ENCODE peak calls at places on chromosomes 4 and X, in six cellular contexts. Y, Q, J, P, L and U are unnamed samples.
A peak's percentile ranks its signal among the peaks of the same experiment; 100 is the strongest.

GRCh38 chr4:189202869-189203271 is 737.8 kb upstream of the FRG1 start:
- DNase-seq in Y (peak; percentile 2), Q (no peak), J (no peak), P (no peak), L (no peak), U (no peak)

GRCh38 chr4:89836897-89837384 is at the start of gene SNCA:
- DNase-seq in Y (peak; percentile 93), Q (peak; percentile 76), J (peak; percentile 80), P (peak; percentile 76), L (peak; percentile 83), U (no peak)

GRCh38 chr4:183455431-183456145 is 11.2 kb downstream of the CDKN2AIP start:
- DNase-seq in Y (no peak), Q (no peak), J (no peak), P (no peak), L (no peak), U (no peak)

GRCh38 chrX:126065901-126066660 is 100.0 kb downstream of the DCAF12L2 start:
- DNase-seq in Y (no peak), Q (no peak), J (no peak), P (no peak), L (no peak), U (no peak)

GRCh38 chrX:1391370-1391706 is 575 bp downstream of the SLC25A6 start:
- DNase-seq in Y (peak; percentile 88), Q (peak; percentile 91), J (no peak), P (no peak), L (no peak), U (no peak)

GRCh38 chr4:154004028-154004427 is 215.1 kb upstream of the SFRP2 start:
- DNase-seq in Y (no peak), Q (no peak), J (no peak), P (no peak), L (no peak), U (no peak)

GRCh38 chr4:106898621-106899230 is 137.4 kb downstream of the DKK2 start:
- DNase-seq in Y (peak; percentile 85), Q (peak; percentile 43), J (no peak), P (peak; percentile 3), L (no peak), U (no peak)

GRCh38 chr4:16835597-16836247 is 62.7 kb downstream of the LDB2 start:
- DNase-seq in Y (no peak), Q (no peak), J (no peak), P (no peak), L (no peak), U (no peak)

GRCh38 chr4:125727931-125728330 is 413.2 kb downstream of the FAT4 start:
- DNase-seq in Y (no peak), Q (no peak), J (no peak), P (no peak), L (no peak), U (no peak)

GRCh38 chrX:57366430-57366829 is 79.9 kb downstream of the FAAH2 start:
- DNase-seq in Y (no peak), Q (no peak), J (no peak), P (no peak), L (peak; percentile 59), U (no peak)

GRCh38 chrX:48965959-48966358 is 5.7 kb downstream of the KCND1 start:
- DNase-seq in Y (no peak), Q (no peak), J (no peak), P (no peak), L (no peak), U (no peak)

GRCh38 chr4:123170843-123171242 is 225.8 kb upstream of the SPRY1 start:
- DNase-seq in Y (no peak), Q (no peak), J (no peak), P (no peak), L (no peak), U (no peak)

GRCh38 chrX:101079223-101079622 is 544 bp downstream of the TMEM35A start:
- DNase-seq in Y (peak; percentile 17), Q (no peak), J (no peak), P (no peak), L (no peak), U (no peak)

GRCh38 chrX:519741-520140 is 110.8 kb upstream of the SHOX start:
- DNase-seq in Y (no peak), Q (no peak), J (no peak), P (no peak), L (no peak), U (no peak)

GRCh38 chrX:9163153-9163790 is 129.3 kb upstream of the FAM9B start:
- DNase-seq in Y (no peak), Q (no peak), J (no peak), P (no peak), L (no peak), U (no peak)

GRCh38 chrX:39451061-39451460 is 646.7 kb downstream of the BCOR start:
- DNase-seq in Y (no peak), Q (no peak), J (no peak), P (no peak), L (no peak), U (no peak)

GRCh38 chr4:94451669-94452475 is at the start of gene PDLIM5:
- DNase-seq in Y (peak; percentile 95), Q (peak; percentile 86), J (peak; percentile 78), P (peak; percentile 92), L (peak; percentile 94), U (peak; percentile 94)

GRCh38 chr4:89823416-89823815 is 13.5 kb downstream of the SNCA start:
- DNase-seq in Y (no peak), Q (no peak), J (no peak), P (no peak), L (no peak), U (no peak)

GRCh38 chr4:46508216-46508615 is 118.3 kb upstream of the GABRA2 start:
- DNase-seq in Y (no peak), Q (no peak), J (no peak), P (no peak), L (no peak), U (no peak)

GRCh38 chrX:44569122-44569521 is 26.5 kb upstream of the FUNDC1 start:
- DNase-seq in Y (no peak), Q (no peak), J (no peak), P (no peak), L (no peak), U (no peak)

GRCh38 chrX:119606508-119607389 is 525 bp upstream of the NKRF start:
- DNase-seq in Y (no peak), Q (no peak), J (no peak), P (no peak), L (no peak), U (no peak)

GRCh38 chr4:7003176-7003878 is 39.8 kb upstream of the TADA2B start:
- DNase-seq in Y (no peak), Q (no peak), J (no peak), P (no peak), L (no peak), U (no peak)

GRCh38 chr4:80202784-80203553 is 5.7 kb downstream of the PRDM8 start:
- DNase-seq in Y (peak; percentile 62), Q (no peak), J (no peak), P (no peak), L (no peak), U (no peak)

GRCh38 chr4:121053601-121054143 is 18.7 kb downstream of the NDNF start:
- DNase-seq in Y (no peak), Q (no peak), J (no peak), P (no peak), L (no peak), U (no peak)

GRCh38 chr4:143559757-143560147 is 46.2 kb downstream of the SMARCA5 start:
- DNase-seq in Y (peak; percentile 49), Q (no peak), J (no peak), P (no peak), L (no peak), U (no peak)

GRCh38 chrX:33465137-33465536 is 253.8 kb upstream of the DMD start:
- DNase-seq in Y (peak; percentile 31), Q (no peak), J (no peak), P (no peak), L (no peak), U (no peak)

GRCh38 chr4:165124488-165124887 is 11.8 kb upstream of the TMEM192 start:
- DNase-seq in Y (no peak), Q (no peak), J (no peak), P (no peak), L (no peak), U (no peak)

GRCh38 chrX:18898517-18898916 is 85.4 kb downstream of the PHKA2 start:
- DNase-seq in Y (no peak), Q (no peak), J (no peak), P (no peak), L (no peak), U (no peak)

GRCh38 chr4:73451404-73451803 is 15.4 kb downstream of the AFP start:
- DNase-seq in Y (peak; percentile 62), Q (no peak), J (peak; percentile 41), P (no peak), L (no peak), U (no peak)

GRCh38 chr4:182238355-182238931 is 4.8 kb upstream of the TENM3 start:
- DNase-seq in Y (peak; percentile 52), Q (no peak), J (no peak), P (no peak), L (no peak), U (no peak)